ENCODE peak calls at places on chromosome 22, in four cellular contexts. O is choroid plexus epithelial cell, V is mammary epithelial cell, N is Calu3. X is an unnamed sample.

GRCh38 chr22:25368271-25368670 is 148.8 kb downstream of the CRYBB2 start:
- DNase-seq in O (peak), V (no peak), N (no peak), X (peak)

GRCh38 chr22:27626675-27627443 is 174.7 kb downstream of the MN1 start:
- DNase-seq in O (no peak), V (peak), N (no peak), X (peak)

GRCh38 chr22:46696225-46696518 is 41.9 kb downstream of the CERK start:
- DNase-seq in O (no peak), V (no peak), N (no peak), X (no peak)

GRCh38 chr22:49502126-49502826 is 325.4 kb downstream of the BRD1 start:
- DNase-seq in O (no peak), V (no peak), N (peak), X (no peak)

GRCh38 chr22:22316589-22316988 is 72.0 kb downstream of the VPREB1 start:
- DNase-seq in O (no peak), V (no peak), N (no peak), X (no peak)

GRCh38 chr22:21766933-21767462 is 31.4 kb upstream of the YPEL1 start:
- DNase-seq in O (no peak), V (no peak), N (no peak), X (no peak)

GRCh38 chr22:26610072-26610958 is 7.5 kb downstream of the CRYBB1 start:
- DNase-seq in O (peak), V (peak), N (no peak), X (peak)

GRCh38 chr22:46580940-46581579 is 39.1 kb upstream of the GRAMD4 start:
- DNase-seq in O (no peak), V (no peak), N (no peak), X (no peak)

GRCh38 chr22:22896601-22897000 is 9.0 kb downstream of the IGLL5 start:
- DNase-seq in O (no peak), V (no peak), N (no peak), X (no peak)

GRCh38 chr22:46415816-46416536 is 80.5 kb downstream of the TRMU start:
- DNase-seq in O (no peak), V (no peak), N (no peak), X (no peak)

GRCh38 chr22:24695958-24696511 is 78.5 kb downstream of the PIWIL3 start:
- DNase-seq in O (peak), V (no peak), N (no peak), X (no peak)

GRCh38 chr22:26041931-26042330 is 127.3 kb upstream of the SEZ6L start:
- DNase-seq in O (no peak), V (no peak), N (no peak), X (no peak)

GRCh38 chr22:47206819-47207218 is 444.4 kb downstream of the TBC1D22A start:
- DNase-seq in O (no peak), V (no peak), N (no peak), X (no peak)

GRCh38 chr22:22941831-22942510 is 54.4 kb downstream of the IGLL5 start:
- DNase-seq in O (no peak), V (no peak), N (no peak), X (no peak)

GRCh38 chr22:23122216-23122957 is 19.4 kb downstream of the RSPH14 start:
- DNase-seq in O (no peak), V (no peak), N (no peak), X (no peak)

GRCh38 chr22:48504519-48505140 is 1323.0 kb downstream of the BRD1 start:
- DNase-seq in O (no peak), V (no peak), N (no peak), X (no peak)

GRCh38 chr22:23692598-23693291 is 1.9 kb downstream of the RGL4 start:
- DNase-seq in O (no peak), V (no peak), N (no peak), X (no peak)

GRCh38 chr22:40107756-40108437 is 69.8 kb upstream of the TNRC6B start:
- DNase-seq in O (peak), V (peak), N (peak), X (peak)

GRCh38 chr22:21816787-21817496 is 50.5 kb downstream of the MAPK1 start:
- DNase-seq in O (peak), V (peak), N (peak), X (peak)

GRCh38 chr22:17369553-17370035 is 334 bp downstream of the CECR2 start:
- DNase-seq in O (peak), V (no peak), N (no peak), X (no peak)

GRCh38 chr22:44413211-44413610 is 84.8 kb downstream of the RTL6 start:
- DNase-seq in O (no peak), V (no peak), N (no peak), X (no peak)

GRCh38 chr22:41832553-41833368 is at the start of gene SREBF2:
- DNase-seq in O (peak), V (peak), N (peak), X (peak)
- TF ChIP-seq CTCF in O (no peak), V (no peak), N (no peak), X (peak)

GRCh38 chr22:28647216-28647615 is 32.4 kb downstream of the TTC28 start:
- DNase-seq in O (peak), V (no peak), N (no peak), X (no peak)

DNA sequence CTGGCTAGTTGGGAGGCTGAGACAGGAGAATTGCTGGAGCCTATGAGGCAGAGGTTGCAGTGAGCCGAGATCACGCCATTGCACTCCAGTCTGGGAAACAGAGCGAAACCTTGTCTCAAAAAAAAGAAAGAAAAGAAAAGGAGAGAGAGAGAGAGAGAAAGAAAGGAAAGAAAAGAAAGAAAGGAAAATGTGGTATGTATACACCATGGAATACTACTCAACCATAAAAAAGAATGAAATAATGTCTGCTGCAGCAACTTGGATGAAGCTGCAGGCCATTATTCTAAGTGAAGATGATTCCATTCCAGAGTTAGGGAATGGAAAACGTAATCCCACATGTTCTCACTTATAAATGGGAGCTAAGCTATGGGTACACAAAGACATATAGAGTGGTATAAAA is 30.8 kb downstream of the TTC28 start:
- DNase-seq in O (no peak), V (no peak), N (no peak), X (no peak)
- TF ChIP-seq CTCF in O (no peak), V (no peak), N (no peak), X (no peak)

DNA sequence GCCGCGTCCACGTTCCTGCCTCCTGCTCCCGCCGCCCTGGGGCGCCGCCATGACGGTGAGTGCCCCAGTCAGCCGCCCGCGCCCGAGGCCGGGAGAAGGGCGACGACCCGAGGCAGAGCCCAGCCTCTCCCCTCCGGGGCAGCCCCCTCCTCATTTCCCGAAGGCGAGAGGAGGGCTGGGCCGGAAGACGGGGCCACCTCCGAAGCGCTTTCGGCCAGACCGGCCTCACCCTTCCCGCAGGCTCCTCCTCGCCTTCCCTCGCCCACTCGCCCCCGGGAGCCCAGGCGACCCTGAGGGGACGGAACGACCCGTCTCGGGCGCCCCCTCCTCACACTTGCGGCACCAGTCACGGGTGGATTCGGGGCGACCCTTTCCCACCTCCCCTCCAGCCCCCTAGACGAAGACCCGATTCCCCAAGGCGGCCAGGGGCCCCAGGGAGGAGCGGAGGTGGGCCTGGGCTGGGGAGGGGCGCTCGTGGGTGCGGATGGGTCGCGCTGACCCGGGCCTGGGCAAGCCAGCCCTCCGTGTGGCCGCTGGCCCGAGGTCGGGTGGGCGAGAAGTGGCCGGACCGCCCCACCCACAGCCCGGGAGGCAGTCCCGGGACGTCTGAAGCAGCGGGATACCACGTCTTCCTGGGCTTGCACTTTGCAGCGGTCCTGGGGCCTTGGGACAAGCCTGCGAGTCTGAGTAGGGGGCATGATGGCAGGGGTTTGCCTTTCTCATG is 49.7 kb downstream of the TRIOBP start:
- DNase-seq in O (peak), V (peak), N (no peak), X (no peak)
- TF ChIP-seq CTCF in O (no peak), V (no peak), N (no peak), X (no peak)

GRCh38 chr22:35335936-35336781 is 36.5 kb downstream of the TOM1 start:
- DNase-seq in O (no peak), V (no peak), N (no peak), X (no peak)

GRCh38 chr22:35335468-35335867 is 35.8 kb downstream of the TOM1 start:
- DNase-seq in O (no peak), V (no peak), N (no peak), X (no peak)

GRCh38 chr22:35334010-35334409 is 34.3 kb downstream of the TOM1 start:
- DNase-seq in O (no peak), V (no peak), N (no peak), X (no peak)

GRCh38 chr22:35341090-35341874 is 39.6 kb upstream of the HMOX1 start:
- DNase-seq in O (no peak), V (no peak), N (no peak), X (no peak)

DNA sequence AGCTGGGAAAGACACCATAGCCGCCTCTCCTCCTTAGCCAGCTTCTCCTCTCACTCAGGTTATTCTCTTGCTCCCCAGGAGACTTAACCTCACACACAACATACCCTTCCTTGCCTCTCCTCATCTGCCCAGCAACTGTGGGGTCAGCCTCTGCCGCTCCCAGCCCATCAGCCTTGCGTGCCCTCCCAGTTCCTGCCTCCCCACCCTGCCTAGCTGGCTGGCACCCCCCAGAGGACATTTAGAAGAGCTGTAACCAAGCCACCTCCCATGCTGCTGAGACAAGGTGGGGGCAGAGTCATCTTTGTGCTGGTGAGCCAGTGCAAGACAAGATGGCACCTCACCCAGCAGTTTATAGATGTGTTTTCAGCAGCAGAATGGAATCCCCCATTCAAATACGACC is 38.2 kb downstream of the TOM1 start:
- DNase-seq in O (no peak), V (no peak), N (no peak), X (no peak)
- TF ChIP-seq CTCF in O (peak), V (no peak), N (no peak), X (peak)

GRCh38 chr22:31945971-31946680 is 1.8 kb downstream of the YWHAH start:
- DNase-seq in O (peak), V (no peak), N (no peak), X (no peak)

GRCh38 chr22:31943206-31943975 is 944 bp upstream of the YWHAH start:
- DNase-seq in O (no peak), V (no peak), N (no peak), X (no peak)

GRCh38 chr22:31945478-31945815 is 1.1 kb downstream of the YWHAH start:
- DNase-seq in O (no peak), V (no peak), N (no peak), X (no peak)

GRCh38 chr22:31943976-31944699 is at the start of gene YWHAH:
- DNase-seq in O (peak), V (peak), N (peak), X (peak)

GRCh38 chr22:31944700-31945477 is 554 bp downstream of the YWHAH start:
- DNase-seq in O (no peak), V (no peak), N (peak), X (no peak)
- TF ChIP-seq CTCF in O (no peak), V (no peak), N (peak), X (peak)

GRCh38 chr22:42296381-42296853 is 26.0 kb upstream of the TCF20 start:
- DNase-seq in O (no peak), V (no peak), N (peak), X (no peak)
- TF ChIP-seq CTCF in O (peak), V (peak), N (peak), X (peak)

GRCh38 chr22:19765477-19766234 is 5.1 kb downstream of the TBX1 start:
- DNase-seq in O (no peak), V (no peak), N (no peak), X (peak)

GRCh38 chr22:19766235-19766505 is 5.6 kb downstream of the TBX1 start:
- DNase-seq in O (no peak), V (no peak), N (no peak), X (no peak)

GRCh38 chr22:19767427-19768380 is 7.1 kb downstream of the TBX1 start:
- DNase-seq in O (no peak), V (no peak), N (no peak), X (no peak)

GRCh38 chr22:19764636-19765476 is 4.3 kb downstream of the TBX1 start:
- DNase-seq in O (no peak), V (no peak), N (no peak), X (no peak)

DNA sequence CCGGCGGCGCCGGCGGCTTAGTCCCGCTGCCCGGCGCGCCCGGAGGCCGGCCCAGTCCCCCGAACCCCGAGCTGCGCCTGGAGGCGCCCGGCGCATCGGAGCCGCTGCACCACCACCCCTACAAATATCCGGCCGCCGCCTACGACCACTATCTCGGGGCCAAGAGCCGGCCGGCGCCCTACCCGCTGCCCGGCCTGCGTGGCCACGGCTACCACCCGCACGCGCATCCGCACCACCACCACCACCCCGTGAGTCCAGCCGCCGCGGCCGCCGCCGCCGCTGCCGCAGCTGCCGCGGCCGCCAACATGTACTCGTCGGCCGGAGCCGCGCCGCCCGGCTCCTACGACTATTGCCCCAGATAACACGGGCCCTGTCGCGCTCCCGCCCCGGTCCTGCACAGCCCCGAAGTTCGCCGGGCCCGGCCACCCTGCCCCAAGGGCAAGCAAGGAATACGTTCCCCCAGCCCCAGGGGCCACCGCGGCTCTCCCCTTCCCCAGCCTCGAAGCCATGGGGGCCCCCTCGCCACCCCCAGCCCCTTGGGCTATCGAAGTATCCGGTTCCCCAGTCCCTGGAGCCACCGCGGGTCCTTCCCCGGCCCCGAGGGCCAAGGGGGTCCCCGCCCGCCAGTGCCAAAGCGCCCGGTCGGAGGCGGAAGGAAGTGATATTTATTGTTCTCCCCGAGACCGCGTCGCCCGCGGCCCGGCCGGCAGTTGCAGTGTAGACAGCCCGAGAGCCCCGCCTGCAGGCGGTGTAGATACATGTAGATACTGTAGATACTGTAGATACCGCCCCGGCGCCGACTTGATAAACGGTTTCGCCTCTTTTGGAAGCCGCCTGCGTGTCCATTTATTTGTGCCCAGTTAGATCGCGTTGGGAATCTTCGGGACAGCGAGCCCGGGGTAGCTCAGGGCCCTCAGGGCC is 6.2 kb downstream of the TBX1 start:
- DNase-seq in O (no peak), V (no peak), N (peak), X (peak)
- TF ChIP-seq CTCF in O (peak), V (peak), N (peak), X (peak)

GRCh38 chr22:31162015-31162765 is 2.2 kb downstream of the RNF185 start:
- DNase-seq in O (peak), V (no peak), N (no peak), X (no peak)
- TF ChIP-seq CTCF in O (peak), V (peak), N (no peak), X (peak)

DNA sequence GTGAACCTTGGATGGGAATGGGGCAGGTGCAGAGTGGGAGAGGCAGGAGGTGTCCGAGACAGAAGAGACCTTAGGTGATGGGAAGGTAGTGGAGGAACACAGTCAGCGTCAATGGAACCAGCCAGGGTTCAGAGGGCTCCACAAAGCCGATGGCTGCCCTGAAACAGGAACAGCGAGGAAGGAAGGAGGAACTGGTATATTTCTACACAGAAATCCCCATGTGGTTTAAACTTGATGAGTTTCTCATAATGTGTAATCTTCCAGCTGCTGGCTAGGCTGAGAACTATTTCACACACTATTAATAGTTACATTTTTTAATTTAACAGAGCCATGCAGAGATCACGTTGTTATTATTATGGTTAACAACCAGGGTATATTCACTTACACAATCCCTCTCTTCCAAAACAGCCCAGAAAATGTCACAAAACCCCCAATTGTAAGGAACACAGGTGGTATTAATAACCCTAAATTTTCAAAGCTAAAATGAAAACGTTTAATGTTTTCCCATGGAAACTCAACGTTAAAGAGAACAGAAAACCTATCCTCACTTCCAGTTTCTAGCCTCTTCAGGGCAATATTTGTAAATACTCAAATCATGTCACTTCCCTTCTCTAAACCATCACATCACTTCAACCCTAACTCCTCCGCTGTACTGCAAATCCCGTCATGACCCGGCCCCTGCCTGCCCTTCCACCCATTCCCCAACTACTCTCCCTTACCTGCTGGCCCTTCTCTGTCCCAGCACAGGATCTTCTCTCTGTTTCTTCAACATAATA is 74.5 kb upstream of the ARFGAP3 start:
- DNase-seq in O (peak), V (no peak), N (no peak), X (no peak)
- TF ChIP-seq CTCF in O (no peak), V (no peak), N (no peak), X (no peak)

X was measured in foreskin keratinocyte.